ENCODE peak calls at places on chromosome 1, in five cellular contexts. One of them, this sample, is unnamed.

GRCh38 chr1:37858931-37859506 is 373 bp downstream of the MTF1 start:
- DNase-seq in astrocyte: peak
- DNase-seq in GM23248: peak
- DNase-seq in GM23338: no peak
- DNase-seq in H1: no peak
- DNase-seq in this sample: no peak

GRCh38 chr1:95679262-95679661 is 445.3 kb downstream of the RWDD3 start:
- DNase-seq in GM23338: peak
- DNase-seq in H1: no peak
- DNase-seq in GM23248: no peak
- DNase-seq in astrocyte: no peak
- DNase-seq in this sample: no peak

GRCh38 chr1:3145489-3146325 is 76.7 kb downstream of the PRDM16 start:
- DNase-seq in GM23248: no peak
- DNase-seq in GM23338: no peak
- DNase-seq in H1: no peak
- DNase-seq in astrocyte: no peak
- DNase-seq in this sample: no peak

GRCh38 chr1:160428655-160429054 is 28.3 kb downstream of the VANGL2 start:
- DNase-seq in astrocyte: peak
- DNase-seq in H1: no peak
- DNase-seq in GM23248: peak
- DNase-seq in GM23338: peak
- DNase-seq in this sample: peak

GRCh38 chr1:107936498-107937481 is 28.2 kb downstream of the VAV3 start:
- DNase-seq in astrocyte: peak
- DNase-seq in H1: peak
- DNase-seq in GM23248: peak
- DNase-seq in GM23338: peak
- DNase-seq in this sample: peak

GRCh38 chr1:43537423-43538142 is 6.9 kb downstream of the PTPRF start:
- DNase-seq in H1: no peak
- DNase-seq in GM23248: no peak
- DNase-seq in GM23338: no peak
- DNase-seq in astrocyte: peak
- DNase-seq in this sample: no peak

GRCh38 chr1:75058424-75058823 is 75.8 kb upstream of the LHX8 start:
- DNase-seq in GM23338: no peak
- DNase-seq in H1: no peak
- DNase-seq in GM23248: no peak
- DNase-seq in astrocyte: no peak
- DNase-seq in this sample: no peak

GRCh38 chr1:54474500-54475235 is 68.5 kb upstream of the SSBP3 start:
- DNase-seq in H1: peak
- DNase-seq in GM23248: peak
- DNase-seq in GM23338: peak
- DNase-seq in astrocyte: no peak
- DNase-seq in this sample: no peak

GRCh38 chr1:37391181-37391949 is 83.0 kb upstream of the ZC3H12A start:
- DNase-seq in astrocyte: no peak
- DNase-seq in GM23248: no peak
- DNase-seq in H1: peak
- DNase-seq in GM23338: peak
- DNase-seq in this sample: peak

GRCh38 chr1:192608671-192609070 is 27.3 kb upstream of the RGS13 start:
- DNase-seq in H1: no peak
- DNase-seq in GM23248: no peak
- DNase-seq in GM23338: no peak
- DNase-seq in astrocyte: no peak
- DNase-seq in this sample: no peak

GRCh38 chr1:152873495-152873894 is 4.6 kb upstream of the SMCP start:
- DNase-seq in GM23248: peak
- DNase-seq in GM23338: no peak
- DNase-seq in H1: no peak
- DNase-seq in astrocyte: peak
- DNase-seq in this sample: no peak

GRCh38 chr1:156747737-156748669 is 3.5 kb downstream of the HDGF start:
- DNase-seq in GM23248: peak
- DNase-seq in astrocyte: no peak
- DNase-seq in H1: no peak
- DNase-seq in GM23338: no peak
- DNase-seq in this sample: peak

GRCh38 chr1:2360588-2361364 is 30.6 kb downstream of the MORN1 start:
- DNase-seq in astrocyte: peak
- DNase-seq in H1: no peak
- DNase-seq in GM23248: no peak
- DNase-seq in GM23338: no peak
- DNase-seq in this sample: no peak

DNA sequence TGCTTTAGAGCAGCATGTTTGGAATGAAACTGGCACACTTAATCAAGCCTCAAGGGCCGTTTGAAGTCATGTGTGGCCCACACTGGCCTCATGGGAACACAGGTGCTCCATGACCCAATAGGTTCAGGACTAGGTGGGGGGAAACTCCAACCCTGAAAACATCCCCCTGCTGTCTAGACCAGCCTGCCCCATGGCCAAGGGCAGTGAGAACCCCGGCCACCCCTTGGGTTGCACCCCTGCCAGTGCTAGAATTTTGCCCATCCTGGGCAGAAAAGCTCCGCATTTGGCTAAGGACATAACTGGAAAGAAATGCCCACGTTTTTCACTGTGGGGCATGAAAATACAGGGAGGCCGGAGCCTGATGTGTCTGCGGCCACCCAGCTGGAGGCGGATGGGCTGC is 6.1 kb upstream of the PTGER3 start:
- DNase-seq in astrocyte: no peak
- DNase-seq in GM23338: no peak
- DNase-seq in H1: no peak
- DNase-seq in GM23248: no peak
- DNase-seq in this sample: no peak
- TF ChIP-seq EZH2 in astrocyte: no peak
- TF ChIP-seq EZH2 in GM23338: no peak
- TF ChIP-seq EZH2 in H1: no peak
- TF ChIP-seq EZH2 in GM23248: no peak
- TF ChIP-seq EZH2 in this sample: no peak

GRCh38 chr1:86154581-86155060 is 2.0 kb downstream of the COL24A1 start:
- DNase-seq in GM23338: peak
- DNase-seq in astrocyte: peak
- DNase-seq in GM23248: peak
- DNase-seq in H1: peak
- DNase-seq in this sample: peak

GRCh38 chr1:86152887-86153286 is 3.7 kb downstream of the COL24A1 start:
- DNase-seq in GM23338: no peak
- DNase-seq in GM23248: no peak
- DNase-seq in H1: no peak
- DNase-seq in astrocyte: no peak
- DNase-seq in this sample: no peak

GRCh38 chr1:86156571-86157455 is at the start of gene COL24A1:
- DNase-seq in GM23248: peak
- DNase-seq in astrocyte: peak
- DNase-seq in GM23338: peak
- DNase-seq in H1: peak
- DNase-seq in this sample: peak

GRCh38 chr1:86155061-86155806 is 1.3 kb downstream of the COL24A1 start:
- DNase-seq in astrocyte: peak
- DNase-seq in GM23248: peak
- DNase-seq in H1: peak
- DNase-seq in GM23338: peak
- DNase-seq in this sample: no peak

GRCh38 chr1:86155807-86156561 is 588 bp downstream of the COL24A1 start:
- DNase-seq in GM23338: peak
- DNase-seq in GM23248: peak
- DNase-seq in H1: peak
- DNase-seq in astrocyte: peak
- DNase-seq in this sample: peak
- TF ChIP-seq EZH2 in GM23338: peak
- TF ChIP-seq EZH2 in GM23248: no peak
- TF ChIP-seq EZH2 in H1: peak
- TF ChIP-seq EZH2 in astrocyte: no peak
- TF ChIP-seq EZH2 in this sample: no peak

GRCh38 chr1:227559499-227559898 is 3.9 kb upstream of the ZNF678 start:
- DNase-seq in H1: no peak
- DNase-seq in GM23248: no peak
- DNase-seq in astrocyte: no peak
- DNase-seq in GM23338: no peak
- DNase-seq in this sample: no peak

GRCh38 chr1:227557962-227558806 is 5.2 kb upstream of the ZNF678 start:
- DNase-seq in H1: no peak
- DNase-seq in GM23248: no peak
- DNase-seq in GM23338: no peak
- DNase-seq in astrocyte: no peak
- DNase-seq in this sample: no peak

GRCh38 chr1:227559926-227560325 is 3.4 kb upstream of the ZNF678 start:
- DNase-seq in astrocyte: no peak
- DNase-seq in GM23338: no peak
- DNase-seq in H1: no peak
- DNase-seq in GM23248: no peak
- DNase-seq in this sample: no peak

GRCh38 chr1:227560393-227560792 is 3.0 kb upstream of the ZNF678 start:
- DNase-seq in GM23338: no peak
- DNase-seq in astrocyte: no peak
- DNase-seq in GM23248: no peak
- DNase-seq in H1: no peak
- DNase-seq in this sample: no peak

GRCh38 chr1:227558807-227559186 is 4.6 kb upstream of the ZNF678 start:
- DNase-seq in H1: no peak
- DNase-seq in GM23248: no peak
- DNase-seq in GM23338: no peak
- DNase-seq in astrocyte: no peak
- DNase-seq in this sample: no peak
- TF ChIP-seq EZH2 in H1: no peak
- TF ChIP-seq EZH2 in GM23248: no peak
- TF ChIP-seq EZH2 in GM23338: no peak
- TF ChIP-seq EZH2 in astrocyte: no peak
- TF ChIP-seq EZH2 in this sample: no peak

GRCh38 chr1:118992868-118993711 is 4.9 kb upstream of the TBX15 start:
- DNase-seq in H1: peak
- DNase-seq in GM23338: peak
- DNase-seq in astrocyte: no peak
- DNase-seq in GM23248: no peak
- DNase-seq in this sample: no peak

GRCh38 chr1:118992426-118992825 is 4.3 kb upstream of the TBX15 start:
- DNase-seq in H1: no peak
- DNase-seq in GM23338: no peak
- DNase-seq in astrocyte: no peak
- DNase-seq in GM23248: no peak
- DNase-seq in this sample: no peak

GRCh38 chr1:118995312-118996016 is 7.3 kb upstream of the TBX15 start:
- DNase-seq in GM23248: no peak
- DNase-seq in astrocyte: no peak
- DNase-seq in GM23338: no peak
- DNase-seq in H1: no peak
- DNase-seq in this sample: no peak

GRCh38 chr1:118991448-118991847 is 3.3 kb upstream of the TBX15 start:
- DNase-seq in H1: no peak
- DNase-seq in astrocyte: no peak
- DNase-seq in GM23338: peak
- DNase-seq in GM23248: no peak
- DNase-seq in this sample: no peak

DNA sequence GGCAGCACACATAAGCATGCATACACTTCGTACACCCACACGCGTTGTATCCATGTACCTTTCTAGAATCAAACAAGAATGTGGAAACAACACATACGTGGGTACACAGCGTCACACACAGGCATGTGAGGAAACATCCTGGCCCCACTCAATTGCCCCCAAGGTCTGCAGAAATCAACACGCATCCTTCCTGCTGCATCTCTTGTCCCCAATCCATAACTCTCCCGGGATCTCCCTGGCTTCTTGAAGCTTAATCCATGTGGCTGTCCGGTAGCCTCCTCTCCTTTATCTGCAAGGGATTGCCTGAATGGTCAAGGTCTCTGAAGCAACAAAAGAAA is 5.5 kb upstream of the TBX15 start:
- DNase-seq in H1: no peak
- DNase-seq in astrocyte: no peak
- DNase-seq in GM23338: peak
- DNase-seq in GM23248: no peak
- DNase-seq in this sample: no peak
- TF ChIP-seq EZH2 in H1: peak
- TF ChIP-seq EZH2 in astrocyte: no peak
- TF ChIP-seq EZH2 in GM23338: peak
- TF ChIP-seq EZH2 in GM23248: no peak
- TF ChIP-seq EZH2 in this sample: no peak

GRCh38 chr1:11478571-11479374 is at the start of gene DISP3:
- DNase-seq in astrocyte: peak
- DNase-seq in GM23338: peak
- DNase-seq in GM23248: peak
- DNase-seq in H1: peak
- DNase-seq in this sample: peak
- TF ChIP-seq EZH2 in astrocyte: no peak
- TF ChIP-seq EZH2 in GM23338: no peak
- TF ChIP-seq EZH2 in GM23248: no peak
- TF ChIP-seq EZH2 in H1: no peak
- TF ChIP-seq EZH2 in this sample: no peak

GRCh38 chr1:111270781-111271463 is 19.7 kb upstream of the CHIA start:
- DNase-seq in H1: peak
- DNase-seq in astrocyte: no peak
- DNase-seq in GM23248: no peak
- DNase-seq in GM23338: peak
- DNase-seq in this sample: no peak
- TF ChIP-seq EZH2 in H1: peak
- TF ChIP-seq EZH2 in astrocyte: peak
- TF ChIP-seq EZH2 in GM23248: peak
- TF ChIP-seq EZH2 in GM23338: no peak
- TF ChIP-seq EZH2 in this sample: no peak

DNA sequence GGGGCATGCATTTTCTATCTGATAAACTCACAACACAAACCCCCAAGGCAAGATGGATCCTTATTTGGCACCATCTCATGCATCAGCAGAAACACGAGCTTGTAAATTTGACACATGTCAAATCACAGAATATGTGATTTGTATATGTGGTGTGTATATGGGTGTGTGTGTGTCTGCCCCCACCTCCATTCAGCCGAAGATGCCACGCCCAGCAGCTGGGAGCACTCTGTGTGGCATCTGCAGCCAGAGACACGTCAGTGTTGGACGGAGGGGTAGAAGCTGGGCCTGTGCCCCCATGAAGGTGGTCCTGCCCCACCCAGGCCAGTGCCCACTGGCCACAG is 108.4 kb downstream of the CAPN8 start:
- DNase-seq in GM23338: no peak
- DNase-seq in H1: no peak
- DNase-seq in GM23248: no peak
- DNase-seq in astrocyte: no peak
- DNase-seq in this sample: no peak
- TF ChIP-seq EZH2 in GM23338: no peak
- TF ChIP-seq EZH2 in H1: no peak
- TF ChIP-seq EZH2 in GM23248: no peak
- TF ChIP-seq EZH2 in astrocyte: no peak
- TF ChIP-seq EZH2 in this sample: no peak

GRCh38 chr1:32871364-32872188 is 864 bp upstream of the FNDC5 start:
- DNase-seq in H1: no peak
- DNase-seq in GM23338: peak
- DNase-seq in GM23248: peak
- DNase-seq in astrocyte: no peak
- DNase-seq in this sample: peak
- TF ChIP-seq EZH2 in H1: peak
- TF ChIP-seq EZH2 in GM23338: peak
- TF ChIP-seq EZH2 in GM23248: peak
- TF ChIP-seq EZH2 in astrocyte: peak
- TF ChIP-seq EZH2 in this sample: no peak

This sample was measured in A673.